ENCODE peak calls at places on chromosomes 13 and 19, in nine cellular contexts. P is neural progenitor cell, E is BJ, L is fibroblast of villous mesenchyme, Z is endodermal cell, M is MM.1S, F is AG10803, C is heart left ventricle, V is dorsolateral prefrontal cortex. R is an unnamed sample.

GRCh38 chr19:43504426-43505185 is at the start of gene PHLDB3:
- DNase-seq in C (peak), P (no peak), E (no peak), M (peak), F (peak), Z (no peak), V (no peak), L (no peak), R (no peak)

GRCh38 chr19:10270180-10270615 is 722 bp upstream of the ICAM1 start:
- DNase-seq in Z (peak), C (peak), V (no peak), M (peak), F (no peak), P (peak), E (no peak), L (peak), R (peak)

GRCh38 chr13:26037302-26037701 is 14.5 kb downstream of the SHISA2 start:
- DNase-seq in M (no peak), P (peak), V (peak), F (no peak), Z (peak), E (no peak), L (no peak), C (no peak), R (no peak)

GRCh38 chr19:2548966-2549365 is 73.0 kb downstream of the GADD45B start:
- DNase-seq in F (no peak), V (no peak), Z (no peak), C (no peak), P (no peak), E (no peak), M (no peak), L (no peak), R (no peak)

GRCh38 chr19:43455321-43456113 is 9.9 kb downstream of the LYPD3 start:
- DNase-seq in C (no peak), E (no peak), Z (no peak), V (no peak), M (no peak), F (no peak), P (no peak), L (no peak), R (no peak)

GRCh38 chr19:4233282-4233853 is 4.0 kb downstream of the EBI3 start:
- DNase-seq in C (no peak), M (peak), P (peak), V (peak), F (no peak), E (no peak), Z (peak), L (peak), R (peak)

GRCh38 chr13:73090116-73090811 is 31.5 kb downstream of the KLF5 start:
- DNase-seq in V (no peak), M (peak), Z (peak), L (peak), C (no peak), P (no peak), F (peak), E (peak), R (no peak)

GRCh38 chr19:18157465-18158063 is 4.6 kb downstream of the PIK3R2 start:
- DNase-seq in Z (peak), L (no peak), M (no peak), C (no peak), V (peak), E (no peak), P (peak), F (no peak), R (no peak)

GRCh38 chr19:54485846-54486245 is 12.8 kb upstream of the CDC42EP5 start:
- DNase-seq in E (no peak), M (no peak), V (no peak), L (no peak), P (no peak), F (no peak), C (no peak), Z (no peak), R (no peak)

GRCh38 chr13:33284916-33285315 is 639 bp downstream of the STARD13 start:
- DNase-seq in V (no peak), M (no peak), C (no peak), E (no peak), L (no peak), Z (no peak), F (no peak), P (no peak), R (no peak)

GRCh38 chr13:98508280-98509074 is 68.4 kb downstream of the STK24 start:
- DNase-seq in F (peak), L (peak), C (no peak), Z (no peak), V (no peak), E (no peak), P (no peak), M (no peak), R (no peak)

GRCh38 chr13:105510363-105510762 is 1025.1 kb downstream of the EFNB2 start:
- DNase-seq in C (no peak), E (no peak), L (no peak), M (no peak), V (no peak), F (no peak), Z (no peak), P (no peak), R (no peak)

GRCh38 chr13:47211106-47211505 is 314.3 kb upstream of the HTR2A start:
- DNase-seq in F (no peak), M (no peak), E (no peak), L (peak), Z (peak), P (no peak), C (no peak), V (no peak), R (no peak)

GRCh38 chr13:93151277-93151676 is 75.3 kb upstream of the GPC6 start:
- DNase-seq in L (peak), F (peak), E (peak), M (no peak), V (no peak), C (no peak), P (no peak), Z (no peak), R (no peak)

GRCh38 chr19:50717026-50717723 is 2.4 kb downstream of the SHANK1 start:
- DNase-seq in L (no peak), Z (no peak), C (no peak), E (no peak), M (no peak), P (no peak), F (no peak), V (no peak), R (no peak)

GRCh38 chr19:4140237-4140711 is 13.2 kb upstream of the CREB3L3 start:
- DNase-seq in V (peak), F (peak), C (no peak), E (no peak), P (peak), L (peak), Z (peak), M (peak), R (peak)

GRCh38 chr13:31891472-31891871 is 140.1 kb upstream of the FRY start:
- DNase-seq in Z (no peak), V (no peak), E (no peak), P (no peak), M (no peak), C (no peak), L (no peak), F (no peak), R (no peak)

GRCh38 chr19:48044561-48044960 is 682 bp upstream of the CABP5 start:
- DNase-seq in F (no peak), V (no peak), C (no peak), E (no peak), Z (no peak), P (no peak), L (no peak), M (no peak), R (no peak)

GRCh38 chr13:80923907-80924306 is 583.0 kb upstream of the SPRY2 start:
- DNase-seq in F (no peak), Z (no peak), L (no peak), V (no peak), E (no peak), C (no peak), M (no peak), P (peak), R (no peak)

GRCh38 chr19:44111910-44112463 is 1.2 kb upstream of the ZNF225 start:
- DNase-seq in F (peak), M (no peak), E (peak), P (peak), V (no peak), L (peak), C (no peak), Z (peak), R (no peak)

GRCh38 chr13:102913924-102914628 is 68.2 kb downstream of the ERCC5 start:
- DNase-seq in Z (no peak), M (no peak), E (no peak), F (peak), C (no peak), L (peak), P (no peak), V (no peak), R (no peak)

GRCh38 chr19:872266-872951 is 12.9 kb downstream of the CFD start:
- DNase-seq in L (peak), M (peak), C (peak), Z (peak), E (no peak), F (peak), P (peak), V (no peak), R (peak)

GRCh38 chr19:16197188-16197621 is 506 bp upstream of the AP1M1 start:
- DNase-seq in L (peak), P (no peak), V (no peak), M (no peak), Z (no peak), E (peak), F (peak), C (no peak), R (no peak)

GRCh38 chr19:12450817-12451216 is 10.0 kb upstream of the ZNF443 start:
- DNase-seq in L (no peak), E (no peak), M (no peak), Z (peak), C (no peak), P (no peak), F (no peak), V (no peak), R (no peak)

GRCh38 chr19:1125601-1126533 is 22.1 kb downstream of the GPX4 start:
- DNase-seq in F (no peak), E (no peak), M (no peak), V (no peak), Z (no peak), C (no peak), L (no peak), P (no peak), R (no peak)

GRCh38 chr13:38301236-38301635 is 48.4 kb upstream of the UFM1 start:
- DNase-seq in P (no peak), F (no peak), C (no peak), E (no peak), Z (no peak), L (no peak), M (no peak), V (no peak), R (no peak)

GRCh38 chr13:113245858-113246791 is 36.7 kb downstream of the CUL4A start:
- DNase-seq in F (peak), V (no peak), C (no peak), L (no peak), M (no peak), E (no peak), Z (no peak), P (peak), R (no peak)
- TF ChIP-seq CTCF in F (peak), V (no peak), C (no peak), L (peak), M (peak), E (peak), Z (peak), P (peak), R (no peak)

DNA sequence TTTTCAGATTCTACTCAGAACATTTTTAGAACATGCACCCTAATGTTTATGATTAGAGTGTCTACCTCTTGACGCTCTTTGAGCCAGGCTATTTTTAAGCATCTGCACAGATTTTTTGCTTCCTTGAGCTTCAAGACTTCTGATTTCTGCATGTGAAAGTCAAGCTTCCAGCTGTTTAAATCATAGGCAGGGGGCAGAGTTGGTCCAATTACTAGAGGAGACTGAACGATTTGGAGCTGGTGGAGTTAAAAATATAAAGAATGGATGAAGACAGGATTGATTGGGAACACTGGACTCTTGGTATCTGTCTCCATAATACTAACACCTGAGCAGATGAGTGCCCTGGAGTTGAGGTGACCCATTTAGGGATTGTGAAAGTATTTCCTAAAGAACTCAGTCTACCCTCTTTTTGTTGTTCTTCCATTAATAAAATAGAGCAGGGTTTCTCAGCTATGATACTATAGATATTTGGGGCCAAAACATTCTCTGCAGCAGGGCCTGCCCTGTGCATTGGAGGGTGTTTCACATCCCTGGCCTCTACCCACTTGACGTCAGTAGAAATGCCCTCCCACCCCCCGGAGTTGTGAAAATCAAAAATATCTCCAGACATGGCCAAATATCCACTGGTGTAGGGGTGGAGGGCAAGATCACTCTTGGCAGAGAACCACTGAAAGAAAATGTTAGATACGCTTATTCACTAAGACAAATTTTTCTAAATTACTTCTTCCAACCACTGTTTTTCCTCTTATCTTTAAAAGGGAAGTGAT is 160.1 kb downstream of the COG6 start:
- DNase-seq in F (no peak), E (no peak), Z (no peak), P (no peak), V (no peak), L (peak), C (no peak), M (no peak), R (no peak)
- TF ChIP-seq CTCF in F (peak), E (no peak), Z (no peak), P (no peak), V (no peak), L (peak), C (peak), M (no peak), R (no peak)

DNA sequence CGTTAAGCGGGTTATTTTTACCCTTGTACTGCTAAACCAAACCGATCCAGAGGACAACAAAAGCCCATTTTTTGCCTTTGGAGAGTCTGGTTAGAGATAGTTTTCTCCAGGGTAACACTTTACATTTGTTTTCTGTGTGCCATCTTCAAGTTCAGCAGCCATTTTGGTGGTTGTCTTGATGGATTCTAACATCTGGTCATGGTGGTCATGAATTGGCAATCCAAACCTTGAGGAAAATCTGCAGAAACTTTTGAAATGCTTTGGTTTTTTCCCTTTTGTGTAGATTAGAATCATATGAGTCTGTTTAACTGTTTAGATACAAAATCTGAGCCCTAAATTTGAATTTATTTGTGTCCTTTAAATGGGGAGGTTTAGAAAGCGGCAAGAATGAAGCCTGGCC is 16.6 kb downstream of the HNRNPM start:
- DNase-seq in E (no peak), V (no peak), L (no peak), Z (no peak), F (no peak), P (no peak), C (no peak), M (no peak), R (no peak)
- TF ChIP-seq CTCF in E (no peak), V (no peak), L (no peak), Z (no peak), F (no peak), P (no peak), C (no peak), M (no peak), R (no peak)

GRCh38 chr19:45769054-45769782 is at the start of gene SIX5:
- DNase-seq in L (peak), Z (peak), E (peak), F (peak), M (peak), C (peak), V (peak), P (peak), R (peak)
- TF ChIP-seq CTCF in L (no peak), Z (no peak), E (no peak), F (no peak), M (no peak), C (no peak), V (no peak), P (no peak), R (no peak)

GRCh38 chr13:35388979-35389378 is 87.5 kb downstream of the MAB21L1 start:
- DNase-seq in C (no peak), L (peak), M (no peak), P (no peak), F (peak), V (no peak), Z (no peak), E (no peak), R (no peak)
- TF ChIP-seq CTCF in C (no peak), L (no peak), M (no peak), P (no peak), F (no peak), V (no peak), Z (no peak), E (no peak), R (no peak)

DNA sequence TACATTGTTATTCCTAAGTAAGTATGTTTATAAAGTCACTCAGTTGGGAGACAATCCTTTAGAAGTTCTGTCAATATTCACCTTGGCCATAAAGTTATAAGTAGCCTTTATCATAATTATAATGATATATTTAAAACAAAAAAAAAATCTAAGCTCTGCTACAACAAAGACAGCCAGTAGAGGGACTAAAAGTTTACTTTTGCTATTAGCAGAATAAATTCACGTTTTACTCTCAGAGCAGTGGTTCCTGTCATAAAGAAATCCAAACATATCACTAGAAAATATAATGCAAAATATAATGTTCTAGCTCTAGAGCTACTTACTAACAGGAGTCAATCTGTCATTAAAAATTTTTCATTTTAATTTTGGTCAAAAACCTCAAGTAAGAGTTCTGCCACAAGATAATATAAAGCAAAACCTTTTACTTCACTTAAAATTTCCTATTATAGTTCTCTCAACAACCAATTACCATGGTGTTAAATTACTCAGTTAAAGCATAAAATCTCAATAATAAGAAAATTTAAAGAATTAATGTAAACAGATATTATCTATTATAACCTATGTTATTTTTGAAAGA is 17.7 kb downstream of the INTS6 start:
- DNase-seq in C (no peak), P (no peak), V (no peak), Z (no peak), E (no peak), M (no peak), F (peak), L (peak), R (no peak)
- TF ChIP-seq CTCF in C (peak), P (peak), V (peak), Z (peak), E (peak), M (no peak), F (peak), L (peak), R (peak)

GRCh38 chr19:39351537-39352037 is 9.4 kb downstream of the SAMD4B start:
- DNase-seq in E (no peak), Z (no peak), F (peak), P (no peak), V (no peak), M (peak), L (peak), C (no peak), R (no peak)
- TF ChIP-seq CTCF in E (no peak), Z (no peak), F (no peak), P (no peak), V (no peak), M (peak), L (no peak), C (no peak), R (no peak)